ENCODE peak calls at places on chromosomes 4 and X, in four cellular contexts. J is T-helper 9 cell, V is AML-193, I is cardiac fibroblast. P is an unnamed sample.
A peak's percentile ranks its signal among the peaks of the same experiment; 100 is the strongest.

GRCh38 chrX:7170903-7171302 is 22.9 kb upstream of the PUDP start:
- DNase-seq in J (peak; percentile 15), V (no peak), I (peak; percentile 28), P (peak; percentile 40)

GRCh38 chrX:72060196-72060974 is 71.3 kb downstream of the RTL5 start:
- DNase-seq in J (no peak), V (no peak), I (peak; percentile 2), P (no peak)

GRCh38 chr4:82320351-82320750 is 53.4 kb downstream of the HNRNPD start:
- DNase-seq in J (no peak), V (no peak), I (peak; percentile 2), P (no peak)

GRCh38 chrX:48493890-48494364 is 14.9 kb upstream of the PORCN start:
- DNase-seq in J (no peak), V (no peak), I (peak; percentile 79), P (peak; percentile 63)

GRCh38 chrX:39890807-39891206 is 207.0 kb downstream of the BCOR start:
- DNase-seq in J (no peak), V (no peak), I (no peak), P (no peak)

GRCh38 chrX:15146515-15146914 is 123.4 kb downstream of the ASB9 start:
- DNase-seq in J (no peak), V (peak; percentile 6), I (peak; percentile 16), P (peak; percentile 10)

GRCh38 chr4:99690990-99691389 is 33.4 kb upstream of the C4orf54 start:
- DNase-seq in J (no peak), V (no peak), I (no peak), P (no peak)

GRCh38 chr4:100189820-100190642 is at the start of gene DDIT4L:
- DNase-seq in J (no peak), V (peak; percentile 30), I (peak; percentile 33), P (peak; percentile 37)

GRCh38 chrX:6226646-6227444 is 1.8 kb downstream of the NLGN4X start:
- DNase-seq in J (no peak), V (no peak), I (no peak), P (no peak)